ENCODE peak calls at places on chromosomes 13 and 19, in nine cellular contexts. U is PC-3, P is heart right ventricle, C is fibroblast of lung, V is mammary epithelial cell, I is gastrocnemius medialis, F is spleen, R is A549, N is hepatocyte. K is an unnamed sample.

GRCh38 chr19:10093295-10094186 is 7.4 kb downstream of the SHFL start:
- DNase-seq in U (peak), P (no peak), C (no peak), V (no peak), I (no peak), F (peak), R (no peak), N (no peak), K (no peak)

GRCh38 chr13:30832845-30833332 is 73.2 kb upstream of the MEDAG start:
- DNase-seq in U (peak), P (no peak), C (peak), V (peak), I (no peak), F (no peak), R (peak), N (peak), K (peak)

GRCh38 chr13:94416454-94417080 is 62.9 kb downstream of the DCT start:
- DNase-seq in U (peak), P (no peak), C (peak), V (peak), I (no peak), F (no peak), R (peak), N (peak), K (no peak)

GRCh38 chr19:19368087-19368486 is 37.4 kb upstream of the GATAD2A start:
- DNase-seq in U (no peak), P (no peak), C (no peak), V (no peak), I (no peak), F (no peak), R (no peak), N (no peak), K (no peak)

GRCh38 chr19:5434970-5435641 is 20.1 kb upstream of the ZNRF4 start:
- DNase-seq in U (peak), P (no peak), C (peak), V (peak), I (no peak), F (no peak), R (peak), N (peak), K (no peak)

GRCh38 chr19:10288662-10289166 is 1.0 kb upstream of the ICAM5 start:
- DNase-seq in U (peak), P (no peak), C (peak), V (no peak), I (no peak), F (no peak), R (peak), N (no peak), K (peak)

GRCh38 chr13:50412046-50412617 is 396.9 kb downstream of the KCNRG start:
- DNase-seq in U (peak), P (no peak), C (no peak), V (no peak), I (no peak), F (no peak), R (no peak), N (peak), K (no peak)

GRCh38 chr19:18300930-18301717 is 19.7 kb upstream of the JUND start:
- DNase-seq in U (peak), P (peak), C (peak), V (peak), I (peak), F (no peak), R (peak), N (peak), K (peak)

GRCh38 chr13:81745391-81745790 is 1404.5 kb upstream of the SPRY2 start:
- DNase-seq in U (no peak), P (no peak), C (no peak), V (no peak), I (no peak), F (no peak), R (no peak), N (no peak), K (no peak)

GRCh38 chr19:12751635-12752034 is at the start of gene BEST2:
- DNase-seq in U (no peak), P (no peak), C (no peak), V (no peak), I (no peak), F (no peak), R (no peak), N (no peak), K (no peak)

GRCh38 chr13:25574437-25575426 is 203.0 kb downstream of the ATP8A2 start:
- DNase-seq in U (peak), P (peak), C (peak), V (peak), I (peak), F (no peak), R (peak), N (peak), K (no peak)

GRCh38 chr19:12913871-12914690 is 5.0 kb downstream of the SYCE2 start:
- DNase-seq in U (no peak), P (no peak), C (peak), V (no peak), I (no peak), F (peak), R (no peak), N (no peak), K (no peak)

GRCh38 chr13:23945612-23946011 is 48.3 kb upstream of the C1QTNF9B start:
- DNase-seq in U (no peak), P (no peak), C (no peak), V (no peak), I (no peak), F (no peak), R (no peak), N (no peak), K (no peak)

GRCh38 chr19:17322854-17323253 is 11.8 kb downstream of the ANO8 start:
- DNase-seq in U (no peak), P (no peak), C (no peak), V (no peak), I (no peak), F (no peak), R (no peak), N (no peak), K (no peak)

GRCh38 chr19:44819246-44819832 is 10.4 kb downstream of the BCAM start:
- DNase-seq in U (no peak), P (no peak), C (no peak), V (no peak), I (no peak), F (no peak), R (no peak), N (no peak), K (no peak)

GRCh38 chr13:26197298-26197697 is 24.8 kb downstream of the RNF6 start:
- DNase-seq in U (no peak), P (no peak), C (no peak), V (no peak), I (no peak), F (no peak), R (no peak), N (no peak), K (no peak)

GRCh38 chr19:3698386-3698950 is 1.8 kb downstream of the PIP5K1C start:
- DNase-seq in U (no peak), P (no peak), C (no peak), V (no peak), I (no peak), F (no peak), R (no peak), N (no peak), K (no peak)

GRCh38 chr13:20426766-20427448 is 98.8 kb downstream of the CRYL1 start:
- DNase-seq in U (no peak), P (no peak), C (no peak), V (no peak), I (no peak), F (no peak), R (no peak), N (no peak), K (no peak)

GRCh38 chr19:14450168-14450874 is 17.2 kb downstream of the PKN1 start:
- DNase-seq in U (peak), P (no peak), C (no peak), V (no peak), I (no peak), F (no peak), R (peak), N (peak), K (peak)

GRCh38 chr19:38661996-38662395 is 14.5 kb downstream of the ACTN4 start:
- DNase-seq in U (peak), P (no peak), C (no peak), V (peak), I (no peak), F (no peak), R (no peak), N (peak), K (no peak)

GRCh38 chr19:49689133-49690072 is at the start of gene ADM5:
- DNase-seq in U (peak), P (no peak), C (no peak), V (no peak), I (no peak), F (peak), R (no peak), N (peak), K (peak)

GRCh38 chr19:49688531-49689132 is 762 bp upstream of the ADM5 start:
- DNase-seq in U (no peak), P (no peak), C (no peak), V (no peak), I (no peak), F (no peak), R (no peak), N (no peak), K (no peak)

GRCh38 chr19:49691243-49692101 is 556 bp downstream of the CPT1C start:
- DNase-seq in U (peak), P (no peak), C (peak), V (no peak), I (no peak), F (no peak), R (no peak), N (peak), K (no peak)

GRCh38 chr19:49690656-49691242 is at the start of gene CPT1C:
- DNase-seq in U (peak), P (peak), C (peak), V (no peak), I (peak), F (peak), R (no peak), N (peak), K (peak)

GRCh38 chr19:49690073-49690655 is 752 bp upstream of the CPT1C start:
- DNase-seq in U (no peak), P (no peak), C (no peak), V (no peak), I (no peak), F (no peak), R (no peak), N (peak), K (no peak)
- TF ChIP-seq CTCF in U (peak), P (no peak), C (no peak), V (no peak), I (no peak), F (no peak), R (no peak), N (no peak), K (no peak)

DNA sequence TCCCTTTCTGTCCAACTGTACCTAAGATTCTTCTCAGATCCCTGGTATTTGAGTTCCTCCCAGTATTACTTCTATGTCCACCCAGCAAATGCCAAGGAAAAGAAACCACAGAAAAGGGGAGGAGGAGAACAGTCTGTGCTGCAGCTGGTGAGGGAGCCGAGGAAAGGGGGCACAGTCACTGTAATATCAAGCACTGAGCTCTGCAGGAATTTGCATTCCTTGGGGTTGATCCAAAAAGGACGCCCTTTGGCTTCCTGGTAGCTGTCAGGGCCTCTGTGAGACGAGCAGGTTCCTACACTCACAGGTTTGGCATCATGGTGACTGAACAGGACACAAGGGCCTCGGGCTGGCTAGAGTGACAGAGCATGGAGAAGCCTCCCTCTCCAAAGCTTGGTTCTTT is 273.4 kb downstream of the NHLRC3 start:
- DNase-seq in U (no peak), P (peak), C (peak), V (no peak), I (no peak), F (no peak), R (no peak), N (no peak), K (no peak)
- H3K27ac ChIP-seq in U (no peak), P (no peak), C (no peak), V (no peak), I (no peak), F (no peak), R (no peak), N (no peak), K (no peak)

GRCh38 chr13:98823442-98823841 is 71.0 kb upstream of the SLC15A1 start:
- DNase-seq in U (no peak), P (no peak), C (no peak), V (no peak), I (no peak), F (no peak), R (no peak), N (no peak), K (no peak)
- TF ChIP-seq CTCF in U (no peak), P (no peak), C (no peak), V (no peak), I (no peak), F (no peak), R (no peak), N (no peak), K (no peak)

GRCh38 chr19:21566073-21566472 is 60.7 kb downstream of the ZNF429 start:
- DNase-seq in U (no peak), P (no peak), C (no peak), V (no peak), I (no peak), F (no peak), R (no peak), N (no peak), K (no peak)

GRCh38 chr19:21571316-21571715 is 65.9 kb downstream of the ZNF429 start:
- DNase-seq in U (no peak), P (no peak), C (no peak), V (no peak), I (no peak), F (no peak), R (no peak), N (no peak), K (no peak)

GRCh38 chr19:21568816-21569496 is 63.6 kb downstream of the ZNF429 start:
- DNase-seq in U (no peak), P (peak), C (peak), V (no peak), I (peak), F (no peak), R (no peak), N (no peak), K (peak)

GRCh38 chr19:21574607-21575006 is 69.2 kb downstream of the ZNF429 start:
- DNase-seq in U (no peak), P (no peak), C (no peak), V (no peak), I (no peak), F (no peak), R (no peak), N (no peak), K (no peak)

DNA sequence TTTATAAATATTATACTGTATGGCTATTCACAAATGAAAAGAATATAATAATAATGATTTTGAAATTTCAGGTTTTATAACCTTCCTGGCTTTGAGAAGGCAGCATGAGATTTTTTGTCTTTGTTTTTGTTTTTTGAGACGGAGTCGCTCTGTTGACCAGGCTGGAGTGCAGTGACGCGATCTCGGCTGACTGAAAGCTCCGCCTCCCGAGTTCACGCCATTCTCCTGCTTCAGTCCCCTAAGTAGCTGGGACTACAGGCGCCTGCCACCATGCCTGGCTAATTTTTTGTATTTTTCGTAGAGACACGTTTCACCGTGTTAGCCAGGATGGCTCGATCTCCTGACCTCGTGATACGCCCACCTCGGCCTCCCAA is 64.1 kb downstream of the ZNF429 start:
- DNase-seq in U (no peak), P (no peak), C (peak), V (no peak), I (no peak), F (no peak), R (no peak), N (no peak), K (peak)
- H3K27ac ChIP-seq in U (no peak), P (no peak), C (no peak), V (no peak), I (peak), F (peak), R (no peak), N (no peak), K (peak)